ENCODE peak calls at places on chromosomes 2 and 18, in nine cellular contexts. J is adipocyte; X is adrenal gland; U is CD4-positive, alpha-beta memory T cell; W is neuronal stem cell; F is heart right ventricle; D is ovary; E is pancreas; P is body of pancreas. N is an unnamed sample. For H3K4me1, the result is how much of the 10 kb centered on the place peaks cover.

GRCh38 chr2:95021847-95022246 is 3.7 kb upstream of the MAL start:
- DNase-seq in J (no peak), X (no peak), U (no peak), W (no peak), F (no peak), D (no peak), E (no peak), P (no peak), N (no peak)

GRCh38 chr2:175679728-175680127 is 322.3 kb downstream of the LNPK start:
- DNase-seq in J (no peak), X (no peak), U (no peak), W (no peak), F (no peak), D (no peak), E (no peak), P (no peak), N (no peak)

GRCh38 chr2:215882689-215883088 is 130.7 kb downstream of the MREG start:
- DNase-seq in J (no peak), X (no peak), U (no peak), W (no peak), F (no peak), D (no peak), E (no peak), P (no peak), N (no peak)

GRCh38 chr18:60889442-60889841 is 443.8 kb upstream of the CDH20 start:
- DNase-seq in J (no peak), X (no peak), U (no peak), W (no peak), F (no peak), D (no peak), E (no peak), P (no peak), N (no peak)

GRCh38 chr2:224293976-224294375 is 107.9 kb downstream of the FAM124B start:
- DNase-seq in J (no peak), X (no peak), U (no peak), W (peak), F (no peak), D (no peak), E (no peak), P (no peak), N (no peak)

GRCh38 chr18:24427484-24427883 is 1.0 kb downstream of the IMPACT start:
- DNase-seq in J (peak), X (no peak), U (no peak), W (no peak), F (no peak), D (no peak), E (no peak), P (no peak), N (no peak)

GRCh38 chr18:26981373-26982082 is 116.0 kb upstream of the AQP4 start:
- DNase-seq in J (no peak), X (peak), U (no peak), W (no peak), F (no peak), D (no peak), E (no peak), P (no peak), N (no peak)

GRCh38 chr2:234606906-234607305 is 110.0 kb upstream of the ARL4C start:
- DNase-seq in J (no peak), X (no peak), U (no peak), W (no peak), F (no peak), D (no peak), E (no peak), P (no peak), N (no peak)

GRCh38 chr2:156834431-156834830 is 398.3 kb downstream of the GPD2 start:
- DNase-seq in J (no peak), X (no peak), U (no peak), W (no peak), F (no peak), D (no peak), E (no peak), P (no peak), N (no peak)

GRCh38 chr18:48003426-48004349 is 73.2 kb upstream of the SMAD2 start:
- DNase-seq in J (peak), X (peak), U (no peak), W (no peak), F (no peak), D (no peak), E (peak), P (peak), N (peak)

GRCh38 chr2:152740743-152741328 is 22.4 kb downstream of the ARL6IP6 start:
- DNase-seq in J (peak), X (no peak), U (peak), W (no peak), F (no peak), D (no peak), E (no peak), P (no peak), N (no peak)

GRCh38 chr2:113158884-113159553 is 14.8 kb upstream of the PSD4 start:
- DNase-seq in J (peak), X (no peak), U (no peak), W (no peak), F (no peak), D (no peak), E (peak), P (no peak), N (no peak)

GRCh38 chr2:41719756-41720155 is 328.1 kb upstream of the PKDCC start:
- DNase-seq in J (no peak), X (no peak), U (no peak), W (no peak), F (no peak), D (no peak), E (no peak), P (no peak), N (no peak)

GRCh38 chr2:203626952-203627681 is 79.3 kb upstream of the CD28 start:
- DNase-seq in J (peak), X (no peak), U (no peak), W (no peak), F (no peak), D (no peak), E (no peak), P (no peak), N (no peak)

GRCh38 chr2:12672711-12673315 is 43.9 kb upstream of the TRIB2 start:
- DNase-seq in J (no peak), X (no peak), U (no peak), W (no peak), F (no peak), D (no peak), E (no peak), P (no peak), N (no peak)

GRCh38 chr2:197941715-197942114 is 137.3 kb downstream of the PLCL1 start:
- DNase-seq in J (no peak), X (no peak), U (no peak), W (no peak), F (no peak), D (no peak), E (no peak), P (no peak), N (no peak)

GRCh38 chr2:190717764-190718651 is 69.1 kb downstream of the NAB1 start:
- DNase-seq in J (no peak), X (no peak), U (no peak), W (no peak), F (no peak), D (no peak), E (no peak), P (no peak), N (no peak)

GRCh38 chr2:239461551-239462515 is 61.0 kb upstream of the HDAC4 start:
- DNase-seq in J (no peak), X (no peak), U (no peak), W (no peak), F (no peak), D (no peak), E (peak), P (no peak), N (no peak)

GRCh38 chr2:27897755-27898154 is 7.2 kb downstream of the BABAM2 start:
- DNase-seq in J (no peak), X (no peak), U (no peak), W (no peak), F (no peak), D (no peak), E (no peak), P (no peak), N (no peak)

GRCh38 chr2:212831671-212832199 is 293.1 kb upstream of the ERBB4 start:
- DNase-seq in J (no peak), X (no peak), U (no peak), W (no peak), F (no peak), D (peak), E (peak), P (no peak), N (no peak)

GRCh38 chr2:228094377-228094921 is 87.0 kb downstream of the SPHKAP start:
- DNase-seq in J (peak), X (no peak), U (no peak), W (no peak), F (no peak), D (no peak), E (no peak), P (no peak), N (no peak)

GRCh38 chr2:112073875-112074274 is 18.8 kb downstream of the TMEM87B start:
- DNase-seq in J (no peak), X (no peak), U (no peak), W (no peak), F (no peak), D (no peak), E (no peak), P (no peak), N (no peak)

GRCh38 chr18:7812431-7813063 is 245.4 kb downstream of the PTPRM start:
- DNase-seq in J (peak), X (no peak), U (no peak), W (no peak), F (no peak), D (no peak), E (no peak), P (no peak), N (no peak)

GRCh38 chr2:40227200-40227599 is 224.7 kb downstream of the SLC8A1 start:
- DNase-seq in J (no peak), X (no peak), U (no peak), W (no peak), F (no peak), D (no peak), E (no peak), P (no peak), N (no peak)

GRCh38 chr18:68623342-68623741 is 91.6 kb downstream of the TMX3 start:
- DNase-seq in J (peak), X (peak), U (peak), W (peak), F (no peak), D (peak), E (peak), P (peak), N (peak)

GRCh38 chr2:229446316-229446715 is 175.2 kb upstream of the PID1 start:
- DNase-seq in J (no peak), X (no peak), U (no peak), W (no peak), F (no peak), D (no peak), E (no peak), P (no peak), N (no peak)

GRCh38 chr2:66545227-66545626 is 110.3 kb downstream of the MEIS1 start:
- DNase-seq in J (no peak), X (no peak), U (no peak), W (no peak), F (no peak), D (no peak), E (no peak), P (no peak), N (no peak)
- H3K4me1 ChIP-seq in J (under half), X (under half), U (under half), W (under half), F (under half), D (under half), E (under half), P (half or more), N (under half)

DNA sequence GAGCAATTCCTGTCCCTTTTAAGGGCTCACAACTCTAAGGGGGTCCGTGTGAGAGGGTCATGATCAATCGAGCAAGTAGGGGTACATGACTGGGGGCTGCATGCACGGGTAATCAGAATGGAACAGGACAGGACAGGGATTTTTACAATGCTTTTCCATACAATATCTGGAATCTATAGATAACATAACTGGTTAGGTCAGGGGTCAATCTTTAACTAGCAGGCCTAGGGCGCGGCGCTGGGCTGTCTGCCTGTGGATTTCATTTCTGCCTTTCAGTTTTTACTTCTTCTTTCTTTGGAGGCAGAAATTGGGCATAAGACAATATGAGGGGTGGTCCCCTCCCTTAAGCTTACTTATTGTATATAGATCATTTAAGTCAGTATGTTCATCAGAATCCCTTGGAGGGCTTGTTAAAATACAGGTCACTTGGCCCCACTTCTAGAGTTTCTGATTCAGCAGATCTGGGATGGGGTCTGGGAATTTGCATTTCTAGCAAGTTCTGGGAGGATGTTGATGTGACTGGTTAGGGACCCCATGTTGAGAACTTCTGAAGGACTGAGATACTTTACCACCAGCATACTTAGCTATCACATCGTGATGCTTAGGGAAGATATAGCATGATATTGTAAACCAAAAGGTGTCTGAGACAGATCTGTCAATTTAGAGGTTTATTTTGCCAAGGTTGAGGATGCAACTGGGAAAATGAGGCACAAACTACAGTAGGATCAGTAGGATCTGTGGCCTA is 2.8 kb upstream of the INPP4A start:
- DNase-seq in J (no peak), X (no peak), U (no peak), W (no peak), F (no peak), D (no peak), E (no peak), P (no peak), N (peak)
- H3K4me1 ChIP-seq in J (under half), X (under half), U (under half), W (under half), F (under half), D (under half), E (under half), P (under half), N (under half)

GRCh38 chr18:57747809-57748680 is 55.1 kb downstream of the ATP8B1 start:
- DNase-seq in J (no peak), X (no peak), U (no peak), W (no peak), F (no peak), D (no peak), E (no peak), P (no peak), N (no peak)
- H3K4me1 ChIP-seq in J (under half), X (under half), U (under half), W (under half), F (half or more), D (under half), E (half or more), P (half or more), N (half or more)

GRCh38 chr18:55244520-55244919 is 285.3 kb upstream of the CCDC68 start:
- DNase-seq in J (peak), X (no peak), U (no peak), W (no peak), F (no peak), D (no peak), E (no peak), P (no peak), N (no peak)
- H3K4me1 ChIP-seq in J (under half), X (under half), U (under half), W (under half), F (half or more), D (under half), E (under half), P (under half), N (under half)

GRCh38 chr2:226971770-226972169 is 135.9 kb downstream of the RHBDD1 start:
- DNase-seq in J (no peak), X (no peak), U (no peak), W (no peak), F (no peak), D (no peak), E (no peak), P (no peak), N (no peak)
- H3K4me1 ChIP-seq in J (under half), X (under half), U (under half), W (under half), F (under half), D (under half), E (under half), P (under half), N (under half)

GRCh38 chr2:148553332-148553887 is 91.1 kb upstream of the EPC2 start:
- DNase-seq in J (no peak), X (no peak), U (peak), W (no peak), F (no peak), D (no peak), E (no peak), P (no peak), N (no peak)
- H3K4me1 ChIP-seq in J (under half), X (under half), U (under half), W (under half), F (under half), D (under half), E (under half), P (under half), N (under half)

DNA sequence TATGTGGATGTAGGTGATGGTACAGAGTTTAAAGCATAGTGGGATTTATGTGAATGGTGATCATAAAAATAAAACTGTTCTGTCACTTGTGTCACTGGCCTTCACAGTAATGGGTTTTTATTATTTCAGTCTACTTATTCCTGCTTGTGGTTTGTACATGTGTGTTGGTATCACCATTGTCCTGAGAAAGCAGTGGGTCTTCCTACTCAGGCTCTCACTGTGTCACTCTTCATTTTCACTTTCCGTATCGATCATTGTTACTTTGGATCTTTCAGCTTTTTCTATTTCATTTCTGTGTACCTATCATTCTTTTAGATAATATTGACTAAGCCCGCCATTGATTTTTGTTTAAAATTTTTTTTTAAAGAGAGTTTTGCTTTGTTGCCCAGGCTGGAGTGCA is 7.4 kb downstream of the MRPL30 start:
- DNase-seq in J (no peak), X (no peak), U (no peak), W (no peak), F (no peak), D (no peak), E (no peak), P (no peak), N (no peak)
- H3K4me1 ChIP-seq in J (under half), X (under half), U (under half), W (under half), F (under half), D (under half), E (under half), P (under half), N (under half)

GRCh38 chr2:74857725-74858124 is 23.8 kb downstream of the HK2 start:
- DNase-seq in J (no peak), X (no peak), U (no peak), W (no peak), F (no peak), D (no peak), E (no peak), P (no peak), N (no peak)
- H3K4me1 ChIP-seq in J (under half), X (under half), U (under half), W (under half), F (under half), D (under half), E (under half), P (under half), N (half or more)